ENCODE peak calls at places on chromosomes 16 and 17, in seven cellular contexts. One of them, this sample, is unnamed.

GRCh38 chr17:19958023-19958422 is 19.6 kb downstream of the AKAP10 start:
- DNase-seq in non-pigmented ciliary epithelial cell: peak; percentile 92
- DNase-seq in hypothalamus: no peak
- DNase-seq in right lobe of liver: no peak
- DNase-seq in cardiac muscle cell: peak; percentile 78
- DNase-seq in stimulated activated CD4-positive, alpha-beta T cell treated with anti-CD3 and anti-CD28 coated beads, Interleukin-1b, Interleukin-23, amount 100 ng/mL, for 24 hours: no peak
- DNase-seq in cortex of kidney: no peak
- DNase-seq in this sample: no peak

GRCh38 chr17:40450175-40450574 is 6.9 kb downstream of the IGFBP4 start:
- DNase-seq in non-pigmented ciliary epithelial cell: no peak
- DNase-seq in hypothalamus: no peak
- DNase-seq in right lobe of liver: peak; percentile 75
- DNase-seq in cardiac muscle cell: no peak
- DNase-seq in stimulated activated CD4-positive, alpha-beta T cell treated with anti-CD3 and anti-CD28 coated beads, Interleukin-1b, Interleukin-23, amount 100 ng/mL, for 24 hours: no peak
- DNase-seq in cortex of kidney: no peak
- DNase-seq in this sample: peak; percentile 78

GRCh38 chr16:13112639-13113038 is 211.2 kb downstream of the SHISA9 start:
- DNase-seq in non-pigmented ciliary epithelial cell: no peak
- DNase-seq in hypothalamus: no peak
- DNase-seq in right lobe of liver: no peak
- DNase-seq in cardiac muscle cell: no peak
- DNase-seq in stimulated activated CD4-positive, alpha-beta T cell treated with anti-CD3 and anti-CD28 coated beads, Interleukin-1b, Interleukin-23, amount 100 ng/mL, for 24 hours: no peak
- DNase-seq in cortex of kidney: no peak
- DNase-seq in this sample: no peak

GRCh38 chr16:191783-192294 is 11.6 kb downstream of the HBQ1 start:
- DNase-seq in non-pigmented ciliary epithelial cell: no peak
- DNase-seq in hypothalamus: no peak
- DNase-seq in right lobe of liver: no peak
- DNase-seq in cardiac muscle cell: no peak
- DNase-seq in stimulated activated CD4-positive, alpha-beta T cell treated with anti-CD3 and anti-CD28 coated beads, Interleukin-1b, Interleukin-23, amount 100 ng/mL, for 24 hours: no peak
- DNase-seq in cortex of kidney: no peak
- DNase-seq in this sample: no peak

GRCh38 chr16:49855822-49856740 is at the start of gene ZNF423:
- DNase-seq in non-pigmented ciliary epithelial cell: no peak
- DNase-seq in hypothalamus: no peak
- DNase-seq in right lobe of liver: peak; percentile 54
- DNase-seq in cardiac muscle cell: peak; percentile 37
- DNase-seq in stimulated activated CD4-positive, alpha-beta T cell treated with anti-CD3 and anti-CD28 coated beads, Interleukin-1b, Interleukin-23, amount 100 ng/mL, for 24 hours: no peak
- DNase-seq in cortex of kidney: no peak
- DNase-seq in this sample: no peak

GRCh38 chr16:55955439-55955838 is 80.3 kb upstream of the CES5A start:
- DNase-seq in non-pigmented ciliary epithelial cell: no peak
- DNase-seq in hypothalamus: no peak
- DNase-seq in right lobe of liver: no peak
- DNase-seq in cardiac muscle cell: no peak
- DNase-seq in stimulated activated CD4-positive, alpha-beta T cell treated with anti-CD3 and anti-CD28 coated beads, Interleukin-1b, Interleukin-23, amount 100 ng/mL, for 24 hours: no peak
- DNase-seq in cortex of kidney: no peak
- DNase-seq in this sample: no peak

GRCh38 chr17:38439436-38439835 is 11.2 kb downstream of the ARHGAP23 start:
- DNase-seq in non-pigmented ciliary epithelial cell: no peak
- DNase-seq in hypothalamus: no peak
- DNase-seq in right lobe of liver: no peak
- DNase-seq in cardiac muscle cell: no peak
- DNase-seq in stimulated activated CD4-positive, alpha-beta T cell treated with anti-CD3 and anti-CD28 coated beads, Interleukin-1b, Interleukin-23, amount 100 ng/mL, for 24 hours: no peak
- DNase-seq in cortex of kidney: no peak
- DNase-seq in this sample: no peak

GRCh38 chr16:3814755-3815154 is 65.8 kb downstream of the CREBBP start:
- DNase-seq in non-pigmented ciliary epithelial cell: no peak
- DNase-seq in hypothalamus: no peak
- DNase-seq in right lobe of liver: peak; percentile 69
- DNase-seq in cardiac muscle cell: no peak
- DNase-seq in stimulated activated CD4-positive, alpha-beta T cell treated with anti-CD3 and anti-CD28 coated beads, Interleukin-1b, Interleukin-23, amount 100 ng/mL, for 24 hours: no peak
- DNase-seq in cortex of kidney: no peak
- DNase-seq in this sample: no peak

GRCh38 chr16:11955713-11956123 is 9.3 kb upstream of the TNFRSF17 start:
- DNase-seq in non-pigmented ciliary epithelial cell: peak; percentile 87
- DNase-seq in hypothalamus: no peak
- DNase-seq in right lobe of liver: no peak
- DNase-seq in cardiac muscle cell: peak; percentile 71
- DNase-seq in stimulated activated CD4-positive, alpha-beta T cell treated with anti-CD3 and anti-CD28 coated beads, Interleukin-1b, Interleukin-23, amount 100 ng/mL, for 24 hours: no peak
- DNase-seq in cortex of kidney: no peak
- DNase-seq in this sample: no peak

GRCh38 chr16:87076950-87077749 is 240.0 kb downstream of the C16orf95 start:
- DNase-seq in non-pigmented ciliary epithelial cell: no peak
- DNase-seq in hypothalamus: no peak
- DNase-seq in right lobe of liver: peak; percentile 62
- DNase-seq in cardiac muscle cell: peak; percentile 64
- DNase-seq in stimulated activated CD4-positive, alpha-beta T cell treated with anti-CD3 and anti-CD28 coated beads, Interleukin-1b, Interleukin-23, amount 100 ng/mL, for 24 hours: no peak
- DNase-seq in cortex of kidney: no peak
- DNase-seq in this sample: peak; percentile 56

GRCh38 chr17:79799174-79799537 is 2.3 kb upstream of the CBX8 start:
- DNase-seq in non-pigmented ciliary epithelial cell: no peak
- DNase-seq in hypothalamus: no peak
- DNase-seq in right lobe of liver: no peak
- DNase-seq in cardiac muscle cell: no peak
- DNase-seq in stimulated activated CD4-positive, alpha-beta T cell treated with anti-CD3 and anti-CD28 coated beads, Interleukin-1b, Interleukin-23, amount 100 ng/mL, for 24 hours: no peak
- DNase-seq in cortex of kidney: no peak
- DNase-seq in this sample: no peak

GRCh38 chr17:83142619-83143018 is 63.2 kb downstream of the METRNL start:
- DNase-seq in non-pigmented ciliary epithelial cell: no peak
- DNase-seq in hypothalamus: no peak
- DNase-seq in right lobe of liver: no peak
- DNase-seq in cardiac muscle cell: no peak
- DNase-seq in stimulated activated CD4-positive, alpha-beta T cell treated with anti-CD3 and anti-CD28 coated beads, Interleukin-1b, Interleukin-23, amount 100 ng/mL, for 24 hours: no peak
- DNase-seq in cortex of kidney: no peak
- DNase-seq in this sample: no peak

GRCh38 chr17:71184716-71185115 is 936.1 kb upstream of the SOX9 start:
- DNase-seq in non-pigmented ciliary epithelial cell: no peak
- DNase-seq in hypothalamus: no peak
- DNase-seq in right lobe of liver: no peak
- DNase-seq in cardiac muscle cell: no peak
- DNase-seq in stimulated activated CD4-positive, alpha-beta T cell treated with anti-CD3 and anti-CD28 coated beads, Interleukin-1b, Interleukin-23, amount 100 ng/mL, for 24 hours: no peak
- DNase-seq in cortex of kidney: no peak
- DNase-seq in this sample: no peak

GRCh38 chr16:20900299-20901067 is at the start of the genes DCUN1D3 and LYRM1:
- DNase-seq in non-pigmented ciliary epithelial cell: peak; percentile 97
- DNase-seq in hypothalamus: peak; percentile 97
- DNase-seq in right lobe of liver: peak; percentile 97
- DNase-seq in cardiac muscle cell: peak; percentile 100
- DNase-seq in stimulated activated CD4-positive, alpha-beta T cell treated with anti-CD3 and anti-CD28 coated beads, Interleukin-1b, Interleukin-23, amount 100 ng/mL, for 24 hours: peak; percentile 87
- DNase-seq in cortex of kidney: no peak
- DNase-seq in this sample: peak; percentile 99

GRCh38 chr16:74568961-74569631 is 37.8 kb downstream of the GLG1 start:
- DNase-seq in non-pigmented ciliary epithelial cell: no peak
- DNase-seq in hypothalamus: no peak
- DNase-seq in right lobe of liver: no peak
- DNase-seq in cardiac muscle cell: peak; percentile 12
- DNase-seq in stimulated activated CD4-positive, alpha-beta T cell treated with anti-CD3 and anti-CD28 coated beads, Interleukin-1b, Interleukin-23, amount 100 ng/mL, for 24 hours: no peak
- DNase-seq in cortex of kidney: no peak
- DNase-seq in this sample: no peak

GRCh38 chr17:6162216-6162615 is 92.0 kb downstream of the WSCD1 start:
- DNase-seq in non-pigmented ciliary epithelial cell: no peak
- DNase-seq in hypothalamus: no peak
- DNase-seq in right lobe of liver: no peak
- DNase-seq in cardiac muscle cell: no peak
- DNase-seq in stimulated activated CD4-positive, alpha-beta T cell treated with anti-CD3 and anti-CD28 coated beads, Interleukin-1b, Interleukin-23, amount 100 ng/mL, for 24 hours: no peak
- DNase-seq in cortex of kidney: no peak
- DNase-seq in this sample: no peak

GRCh38 chr16:50153648-50154368 is 702 bp downstream of the TENT4B start:
- DNase-seq in non-pigmented ciliary epithelial cell: no peak
- DNase-seq in hypothalamus: peak; percentile 54
- DNase-seq in right lobe of liver: peak; percentile 62
- DNase-seq in cardiac muscle cell: peak; percentile 26
- DNase-seq in stimulated activated CD4-positive, alpha-beta T cell treated with anti-CD3 and anti-CD28 coated beads, Interleukin-1b, Interleukin-23, amount 100 ng/mL, for 24 hours: no peak
- DNase-seq in cortex of kidney: no peak
- DNase-seq in this sample: peak; percentile 38

GRCh38 chr17:64406321-64407200 is 15.9 kb upstream of the PECAM1 start:
- DNase-seq in non-pigmented ciliary epithelial cell: no peak
- DNase-seq in hypothalamus: no peak
- DNase-seq in right lobe of liver: no peak
- DNase-seq in cardiac muscle cell: peak; percentile 44
- DNase-seq in stimulated activated CD4-positive, alpha-beta T cell treated with anti-CD3 and anti-CD28 coated beads, Interleukin-1b, Interleukin-23, amount 100 ng/mL, for 24 hours: no peak
- DNase-seq in cortex of kidney: no peak
- DNase-seq in this sample: peak; percentile 52

GRCh38 chr17:29618272-29619065 is 4.2 kb downstream of the CORO6 start:
- DNase-seq in non-pigmented ciliary epithelial cell: no peak
- DNase-seq in hypothalamus: no peak
- DNase-seq in right lobe of liver: no peak
- DNase-seq in cardiac muscle cell: no peak
- DNase-seq in stimulated activated CD4-positive, alpha-beta T cell treated with anti-CD3 and anti-CD28 coated beads, Interleukin-1b, Interleukin-23, amount 100 ng/mL, for 24 hours: no peak
- DNase-seq in cortex of kidney: no peak
- DNase-seq in this sample: no peak

GRCh38 chr17:7237266-7237760 is 1.9 kb downstream of the PHF23 start:
- DNase-seq in non-pigmented ciliary epithelial cell: no peak
- DNase-seq in hypothalamus: no peak
- DNase-seq in right lobe of liver: no peak
- DNase-seq in cardiac muscle cell: no peak
- DNase-seq in stimulated activated CD4-positive, alpha-beta T cell treated with anti-CD3 and anti-CD28 coated beads, Interleukin-1b, Interleukin-23, amount 100 ng/mL, for 24 hours: no peak
- DNase-seq in cortex of kidney: no peak
- DNase-seq in this sample: no peak

GRCh38 chr16:31480851-31481250 is 2.1 kb upstream of the SLC5A2 start:
- DNase-seq in non-pigmented ciliary epithelial cell: no peak
- DNase-seq in hypothalamus: no peak
- DNase-seq in right lobe of liver: no peak
- DNase-seq in cardiac muscle cell: peak; percentile 44
- DNase-seq in stimulated activated CD4-positive, alpha-beta T cell treated with anti-CD3 and anti-CD28 coated beads, Interleukin-1b, Interleukin-23, amount 100 ng/mL, for 24 hours: no peak
- DNase-seq in cortex of kidney: no peak
- DNase-seq in this sample: peak; percentile 79

GRCh38 chr17:72447251-72447640 is 326.4 kb downstream of the SOX9 start:
- DNase-seq in non-pigmented ciliary epithelial cell: no peak
- DNase-seq in hypothalamus: no peak
- DNase-seq in right lobe of liver: no peak
- DNase-seq in cardiac muscle cell: no peak
- DNase-seq in stimulated activated CD4-positive, alpha-beta T cell treated with anti-CD3 and anti-CD28 coated beads, Interleukin-1b, Interleukin-23, amount 100 ng/mL, for 24 hours: no peak
- DNase-seq in cortex of kidney: no peak
- DNase-seq in this sample: no peak

GRCh38 chr16:11361751-11362742 is 16.8 kb downstream of the RMI2 start:
- DNase-seq in non-pigmented ciliary epithelial cell: no peak
- DNase-seq in hypothalamus: no peak
- DNase-seq in right lobe of liver: no peak
- DNase-seq in cardiac muscle cell: no peak
- DNase-seq in stimulated activated CD4-positive, alpha-beta T cell treated with anti-CD3 and anti-CD28 coated beads, Interleukin-1b, Interleukin-23, amount 100 ng/mL, for 24 hours: no peak
- DNase-seq in cortex of kidney: no peak
- DNase-seq in this sample: no peak